ENCODE peak calls at places on chromosomes 16 and 17, in nine cellular contexts. Z is activated naive CD8-positive, alpha-beta T cell treated with anti-CD3 and anti-CD28 coated beads, Interleukin-2, amount 50 U/mL, for 24 hours; N is smooth muscle cell of the brain vasculature; K is mammary epithelial cell; G is activated CD8-positive, alpha-beta memory T cell treated with anti-CD3 and anti-CD28 coated beads for 1 hour; Y is COR-L47; A is KBM-7; B is substantia nigra; X is activated effector memory CD4-positive, alpha-beta T cell treated with anti-CD3 and anti-CD28 coated beads, Interleukin-2, amount 50 U/mL, for 16 hours. M is an unnamed sample.

GRCh38 chr17:15944720-15945492 is at the start of gene ADORA2B:
- DNase-seq in Z (peak; percentile 69), N (no peak), K (peak; percentile 70), G (no peak), Y (no peak), A (peak; percentile 76), B (peak; percentile 30), X (peak; percentile 80), M (peak; percentile 85)

GRCh38 chr16:51134269-51134812 is 16.7 kb downstream of the SALL1 start:
- DNase-seq in Z (no peak), N (no peak), K (no peak), G (no peak), Y (no peak), A (no peak), B (no peak), X (no peak), M (no peak)

GRCh38 chr17:13561606-13562270 is 40.0 kb downstream of the HS3ST3A1 start:
- DNase-seq in Z (no peak), N (peak; percentile 63), K (no peak), G (no peak), Y (no peak), A (no peak), B (no peak), X (no peak), M (no peak)

GRCh38 chr17:77036841-77037381 is 103.9 kb upstream of the SEC14L1 start:
- DNase-seq in Z (no peak), N (no peak), K (peak; percentile 55), G (no peak), Y (no peak), A (peak; percentile 96), B (peak; percentile 4), X (no peak), M (no peak)

GRCh38 chr16:86530251-86531192 is 20.2 kb downstream of the FOXF1 start:
- DNase-seq in Z (no peak), N (no peak), K (no peak), G (no peak), Y (no peak), A (no peak), B (peak; percentile 33), X (no peak), M (no peak)

GRCh38 chr16:14284930-14285541 is 213.9 kb downstream of the MRTFB start:
- DNase-seq in Z (no peak), N (no peak), K (no peak), G (no peak), Y (peak; percentile 75), A (peak; percentile 87), B (no peak), X (no peak), M (no peak)

GRCh38 chr17:57085448-57086068 is 512 bp downstream of the AKAP1 start:
- DNase-seq in Z (peak; percentile 63), N (no peak), K (peak; percentile 31), G (peak; percentile 21), Y (peak; percentile 40), A (peak; percentile 62), B (peak; percentile 69), X (peak; percentile 86), M (no peak)

GRCh38 chr16:535446-536405 is 8.2 kb downstream of the CAPN15 start:
- DNase-seq in Z (no peak), N (no peak), K (peak; percentile 81), G (no peak), Y (no peak), A (no peak), B (no peak), X (no peak), M (no peak)

GRCh38 chr16:6573577-6573976 is 759.1 kb upstream of the RBFOX1 start:
- DNase-seq in Z (no peak), N (no peak), K (no peak), G (no peak), Y (no peak), A (peak; percentile 3), B (peak; percentile 51), X (no peak), M (no peak)

GRCh38 chr17:10195090-10195489 is 3.3 kb downstream of the GAS7 start:
- DNase-seq in Z (no peak), N (no peak), K (no peak), G (no peak), Y (no peak), A (no peak), B (no peak), X (no peak), M (no peak)

GRCh38 chr17:47649153-47649971 is at the start of gene KPNB1:
- DNase-seq in Z (peak; percentile 97), N (peak; percentile 100), K (peak; percentile 100), G (peak; percentile 93), Y (peak; percentile 100), A (peak; percentile 100), B (peak; percentile 99), X (peak; percentile 99), M (peak; percentile 99)

GRCh38 chr16:75406943-75407342 is 26.4 kb downstream of the CFDP1 start:
- DNase-seq in Z (no peak), N (no peak), K (no peak), G (no peak), Y (no peak), A (no peak), B (no peak), X (no peak), M (no peak)

GRCh38 chr17:74182041-74182783 is 21.3 kb upstream of the RPL38 start:
- DNase-seq in Z (no peak), N (no peak), K (no peak), G (no peak), Y (peak; percentile 33), A (no peak), B (no peak), X (no peak), M (peak; percentile 55)

GRCh38 chr17:78366109-78366848 is 6.4 kb upstream of the SOCS3 start:
- DNase-seq in Z (no peak), N (no peak), K (no peak), G (no peak), Y (no peak), A (no peak), B (no peak), X (no peak), M (no peak)

GRCh38 chr16:66924527-66925321 is 611 bp downstream of the RRAD start:
- DNase-seq in Z (peak; percentile 60), N (no peak), K (no peak), G (no peak), Y (no peak), A (peak; percentile 25), B (peak; percentile 31), X (peak; percentile 78), M (no peak)